ENCODE peak calls at places on chromosome X, in ten cellular contexts. One of them, this sample, is unnamed.

GRCh38 chrX:11968470-11968869 is 169.8 kb upstream of the FRMPD4 start:
- DNase-seq in OCI-LY7: no peak
- DNase-seq in mucosa of descending colon: no peak
- DNase-seq in ACHN: no peak
- DNase-seq in progenitor cell of endocrine pancreas: no peak
- DNase-seq in SJSA1: no peak
- DNase-seq in esophagus squamous epithelium: no peak
- DNase-seq in fibroblast of pulmonary artery: peak; percentile 60
- DNase-seq in coronary artery: no peak
- DNase-seq in Daoy: no peak
- DNase-seq in this sample: no peak

GRCh38 chrX:128106630-128107029 is 54.4 kb upstream of the ACTRT1 start:
- DNase-seq in OCI-LY7: peak; percentile 0
- DNase-seq in mucosa of descending colon: no peak
- DNase-seq in ACHN: peak; percentile 34
- DNase-seq in progenitor cell of endocrine pancreas: no peak
- DNase-seq in SJSA1: no peak
- DNase-seq in esophagus squamous epithelium: no peak
- DNase-seq in fibroblast of pulmonary artery: no peak
- DNase-seq in coronary artery: no peak
- DNase-seq in Daoy: no peak
- DNase-seq in this sample: no peak

GRCh38 chrX:9370888-9371287 is 94.0 kb upstream of the TBL1X start:
- DNase-seq in OCI-LY7: no peak
- DNase-seq in mucosa of descending colon: no peak
- DNase-seq in ACHN: peak; percentile 5
- DNase-seq in progenitor cell of endocrine pancreas: no peak
- DNase-seq in SJSA1: no peak
- DNase-seq in esophagus squamous epithelium: no peak
- DNase-seq in fibroblast of pulmonary artery: peak; percentile 55
- DNase-seq in coronary artery: no peak
- DNase-seq in Daoy: no peak
- DNase-seq in this sample: no peak

GRCh38 chrX:130771648-130772312 is 131.2 kb downstream of the ENOX2 start:
- DNase-seq in OCI-LY7: no peak
- DNase-seq in mucosa of descending colon: no peak
- DNase-seq in ACHN: no peak
- DNase-seq in progenitor cell of endocrine pancreas: no peak
- DNase-seq in SJSA1: no peak
- DNase-seq in esophagus squamous epithelium: no peak
- DNase-seq in fibroblast of pulmonary artery: no peak
- DNase-seq in coronary artery: no peak
- DNase-seq in Daoy: no peak
- DNase-seq in this sample: no peak

GRCh38 chrX:130224810-130225209 is 43.9 kb downstream of the ZNF280C start:
- DNase-seq in OCI-LY7: no peak
- DNase-seq in mucosa of descending colon: no peak
- DNase-seq in ACHN: no peak
- DNase-seq in progenitor cell of endocrine pancreas: no peak
- DNase-seq in SJSA1: no peak
- DNase-seq in esophagus squamous epithelium: no peak
- DNase-seq in fibroblast of pulmonary artery: peak; percentile 60
- DNase-seq in coronary artery: no peak
- DNase-seq in Daoy: no peak
- DNase-seq in this sample: no peak

GRCh38 chrX:49039598-49040375 is 3.4 kb downstream of the TFE3 start:
- DNase-seq in OCI-LY7: peak; percentile 68
- DNase-seq in mucosa of descending colon: peak; percentile 69
- DNase-seq in ACHN: peak; percentile 90
- DNase-seq in progenitor cell of endocrine pancreas: peak; percentile 56
- DNase-seq in SJSA1: peak; percentile 93
- DNase-seq in esophagus squamous epithelium: no peak
- DNase-seq in fibroblast of pulmonary artery: peak; percentile 94
- DNase-seq in coronary artery: peak; percentile 84
- DNase-seq in Daoy: peak; percentile 91
- DNase-seq in this sample: peak; percentile 96

GRCh38 chrX:150704030-150704613 is 10.9 kb downstream of the MTMR1 start:
- DNase-seq in OCI-LY7: no peak
- DNase-seq in mucosa of descending colon: no peak
- DNase-seq in ACHN: no peak
- DNase-seq in progenitor cell of endocrine pancreas: no peak
- DNase-seq in SJSA1: no peak
- DNase-seq in esophagus squamous epithelium: no peak
- DNase-seq in fibroblast of pulmonary artery: peak; percentile 75
- DNase-seq in coronary artery: no peak
- DNase-seq in Daoy: peak; percentile 52
- DNase-seq in this sample: no peak

GRCh38 chrX:137563681-137564651 is 2.0 kb upstream of the ZIC3 start:
- DNase-seq in OCI-LY7: no peak
- DNase-seq in mucosa of descending colon: no peak
- DNase-seq in ACHN: no peak
- DNase-seq in progenitor cell of endocrine pancreas: no peak
- DNase-seq in SJSA1: no peak
- DNase-seq in esophagus squamous epithelium: no peak
- DNase-seq in fibroblast of pulmonary artery: no peak
- DNase-seq in coronary artery: no peak
- DNase-seq in Daoy: peak; percentile 52
- DNase-seq in this sample: no peak

GRCh38 chrX:155718964-155719586 is 106.3 kb upstream of the TMLHE start:
- DNase-seq in OCI-LY7: no peak
- DNase-seq in mucosa of descending colon: no peak
- DNase-seq in ACHN: no peak
- DNase-seq in progenitor cell of endocrine pancreas: no peak
- DNase-seq in SJSA1: no peak
- DNase-seq in esophagus squamous epithelium: no peak
- DNase-seq in fibroblast of pulmonary artery: peak; percentile 2
- DNase-seq in coronary artery: no peak
- DNase-seq in Daoy: no peak
- DNase-seq in this sample: no peak

GRCh38 chrX:100642296-100642695 is 1.7 kb upstream of the SRPX2 start:
- DNase-seq in OCI-LY7: no peak
- DNase-seq in mucosa of descending colon: no peak
- DNase-seq in ACHN: no peak
- DNase-seq in progenitor cell of endocrine pancreas: no peak
- DNase-seq in SJSA1: no peak
- DNase-seq in esophagus squamous epithelium: no peak
- DNase-seq in fibroblast of pulmonary artery: no peak
- DNase-seq in coronary artery: no peak
- DNase-seq in Daoy: no peak
- DNase-seq in this sample: no peak

GRCh38 chrX:150062292-150063137 is 124.2 kb upstream of the EOLA2 start:
- DNase-seq in OCI-LY7: no peak
- DNase-seq in mucosa of descending colon: no peak
- DNase-seq in ACHN: no peak
- DNase-seq in progenitor cell of endocrine pancreas: no peak
- DNase-seq in SJSA1: peak; percentile 53
- DNase-seq in esophagus squamous epithelium: no peak
- DNase-seq in fibroblast of pulmonary artery: peak; percentile 54
- DNase-seq in coronary artery: no peak
- DNase-seq in Daoy: peak; percentile 38
- DNase-seq in this sample: no peak

GRCh38 chrX:132004728-132005127 is 18.4 kb upstream of the STK26 start:
- DNase-seq in OCI-LY7: no peak
- DNase-seq in mucosa of descending colon: no peak
- DNase-seq in ACHN: no peak
- DNase-seq in progenitor cell of endocrine pancreas: no peak
- DNase-seq in SJSA1: no peak
- DNase-seq in esophagus squamous epithelium: no peak
- DNase-seq in fibroblast of pulmonary artery: no peak
- DNase-seq in coronary artery: no peak
- DNase-seq in Daoy: no peak
- DNase-seq in this sample: no peak

GRCh38 chrX:109274806-109275205 is 207.1 kb downstream of the GUCY2F start:
- DNase-seq in OCI-LY7: no peak
- DNase-seq in mucosa of descending colon: no peak
- DNase-seq in ACHN: no peak
- DNase-seq in progenitor cell of endocrine pancreas: no peak
- DNase-seq in SJSA1: no peak
- DNase-seq in esophagus squamous epithelium: no peak
- DNase-seq in fibroblast of pulmonary artery: no peak
- DNase-seq in coronary artery: no peak
- DNase-seq in Daoy: no peak
- DNase-seq in this sample: no peak

GRCh38 chrX:69238153-69238959 is 73.1 kb upstream of the PJA1 start:
- DNase-seq in OCI-LY7: no peak
- DNase-seq in mucosa of descending colon: no peak
- DNase-seq in ACHN: no peak
- DNase-seq in progenitor cell of endocrine pancreas: no peak
- DNase-seq in SJSA1: no peak
- DNase-seq in esophagus squamous epithelium: no peak
- DNase-seq in fibroblast of pulmonary artery: no peak
- DNase-seq in coronary artery: no peak
- DNase-seq in Daoy: no peak
- DNase-seq in this sample: no peak

GRCh38 chrX:137896123-137896522 is 330.2 kb downstream of the ZIC3 start:
- DNase-seq in OCI-LY7: no peak
- DNase-seq in mucosa of descending colon: no peak
- DNase-seq in ACHN: no peak
- DNase-seq in progenitor cell of endocrine pancreas: no peak
- DNase-seq in SJSA1: no peak
- DNase-seq in esophagus squamous epithelium: no peak
- DNase-seq in fibroblast of pulmonary artery: no peak
- DNase-seq in coronary artery: no peak
- DNase-seq in Daoy: no peak
- DNase-seq in this sample: no peak

GRCh38 chrX:77622672-77623071 is 163.3 kb downstream of the ATRX start:
- DNase-seq in OCI-LY7: no peak
- DNase-seq in mucosa of descending colon: no peak
- DNase-seq in ACHN: no peak
- DNase-seq in progenitor cell of endocrine pancreas: no peak
- DNase-seq in SJSA1: no peak
- DNase-seq in esophagus squamous epithelium: no peak
- DNase-seq in fibroblast of pulmonary artery: no peak
- DNase-seq in coronary artery: no peak
- DNase-seq in Daoy: no peak
- DNase-seq in this sample: no peak

GRCh38 chrX:111680988-111681779 is at the start of gene ALG13:
- DNase-seq in OCI-LY7: peak; percentile 91
- DNase-seq in mucosa of descending colon: peak; percentile 93
- DNase-seq in ACHN: peak; percentile 80
- DNase-seq in progenitor cell of endocrine pancreas: peak; percentile 78
- DNase-seq in SJSA1: peak; percentile 87
- DNase-seq in esophagus squamous epithelium: peak; percentile 43
- DNase-seq in fibroblast of pulmonary artery: peak; percentile 95
- DNase-seq in coronary artery: peak; percentile 89
- DNase-seq in Daoy: peak; percentile 89
- DNase-seq in this sample: no peak

GRCh38 chrX:104013606-104014005 is at the start of gene H2BW1:
- DNase-seq in OCI-LY7: no peak
- DNase-seq in mucosa of descending colon: no peak
- DNase-seq in ACHN: no peak
- DNase-seq in progenitor cell of endocrine pancreas: no peak
- DNase-seq in SJSA1: no peak
- DNase-seq in esophagus squamous epithelium: no peak
- DNase-seq in fibroblast of pulmonary artery: no peak
- DNase-seq in coronary artery: no peak
- DNase-seq in Daoy: no peak
- DNase-seq in this sample: no peak

GRCh38 chrX:118530537-118530936 is 34.9 kb downstream of the DOCK11 start:
- DNase-seq in OCI-LY7: no peak
- DNase-seq in mucosa of descending colon: no peak
- DNase-seq in ACHN: no peak
- DNase-seq in progenitor cell of endocrine pancreas: no peak
- DNase-seq in SJSA1: no peak
- DNase-seq in esophagus squamous epithelium: no peak
- DNase-seq in fibroblast of pulmonary artery: peak; percentile 47
- DNase-seq in coronary artery: no peak
- DNase-seq in Daoy: peak; percentile 5
- DNase-seq in this sample: no peak

GRCh38 chrX:12304261-12304660 is 166.0 kb downstream of the FRMPD4 start:
- DNase-seq in OCI-LY7: peak; percentile 0
- DNase-seq in mucosa of descending colon: no peak
- DNase-seq in ACHN: no peak
- DNase-seq in progenitor cell of endocrine pancreas: no peak
- DNase-seq in SJSA1: no peak
- DNase-seq in esophagus squamous epithelium: no peak
- DNase-seq in fibroblast of pulmonary artery: peak; percentile 68
- DNase-seq in coronary artery: no peak
- DNase-seq in Daoy: no peak
- DNase-seq in this sample: no peak

GRCh38 chrX:40154853-40155616 is 57.3 kb upstream of the BCOR start:
- DNase-seq in OCI-LY7: peak; percentile 29
- DNase-seq in mucosa of descending colon: peak; percentile 54
- DNase-seq in ACHN: peak; percentile 24
- DNase-seq in progenitor cell of endocrine pancreas: no peak
- DNase-seq in SJSA1: no peak
- DNase-seq in esophagus squamous epithelium: no peak
- DNase-seq in fibroblast of pulmonary artery: peak; percentile 61
- DNase-seq in coronary artery: no peak
- DNase-seq in Daoy: no peak
- DNase-seq in this sample: no peak

GRCh38 chrX:127128282-127128681 is 308.8 kb downstream of the PRR32 start:
- DNase-seq in OCI-LY7: no peak
- DNase-seq in mucosa of descending colon: no peak
- DNase-seq in ACHN: no peak
- DNase-seq in progenitor cell of endocrine pancreas: no peak
- DNase-seq in SJSA1: no peak
- DNase-seq in esophagus squamous epithelium: no peak
- DNase-seq in fibroblast of pulmonary artery: no peak
- DNase-seq in coronary artery: no peak
- DNase-seq in Daoy: no peak
- DNase-seq in this sample: no peak

GRCh38 chrX:69027181-69028005 is 137.9 kb downstream of the PJA1 start:
- DNase-seq in OCI-LY7: no peak
- DNase-seq in mucosa of descending colon: no peak
- DNase-seq in ACHN: no peak
- DNase-seq in progenitor cell of endocrine pancreas: no peak
- DNase-seq in SJSA1: peak; percentile 48
- DNase-seq in esophagus squamous epithelium: no peak
- DNase-seq in fibroblast of pulmonary artery: peak; percentile 88
- DNase-seq in coronary artery: no peak
- DNase-seq in Daoy: peak; percentile 68
- DNase-seq in this sample: peak; percentile 91

GRCh38 chrX:152893631-152894610 is 3.9 kb upstream of the ZNF185 start:
- DNase-seq in OCI-LY7: no peak
- DNase-seq in mucosa of descending colon: no peak
- DNase-seq in ACHN: no peak
- DNase-seq in progenitor cell of endocrine pancreas: no peak
- DNase-seq in SJSA1: no peak
- DNase-seq in esophagus squamous epithelium: no peak
- DNase-seq in fibroblast of pulmonary artery: no peak
- DNase-seq in coronary artery: no peak
- DNase-seq in Daoy: no peak
- DNase-seq in this sample: no peak

GRCh38 chrX:17413228-17413627 is 38.2 kb downstream of the NHS start:
- DNase-seq in OCI-LY7: no peak
- DNase-seq in mucosa of descending colon: no peak
- DNase-seq in ACHN: peak; percentile 37
- DNase-seq in progenitor cell of endocrine pancreas: no peak
- DNase-seq in SJSA1: no peak
- DNase-seq in esophagus squamous epithelium: no peak
- DNase-seq in fibroblast of pulmonary artery: peak; percentile 49
- DNase-seq in coronary artery: no peak
- DNase-seq in Daoy: no peak
- DNase-seq in this sample: no peak

GRCh38 chrX:16786791-16787735 is 797 bp downstream of the TXLNG start:
- DNase-seq in OCI-LY7: peak; percentile 40
- DNase-seq in mucosa of descending colon: peak; percentile 74
- DNase-seq in ACHN: peak; percentile 18
- DNase-seq in progenitor cell of endocrine pancreas: peak; percentile 24
- DNase-seq in SJSA1: no peak
- DNase-seq in esophagus squamous epithelium: no peak
- DNase-seq in fibroblast of pulmonary artery: peak; percentile 3
- DNase-seq in coronary artery: no peak
- DNase-seq in Daoy: peak; percentile 3
- DNase-seq in this sample: no peak